ENCODE peak calls at places on chromosomes 3 and 15, in nine cellular contexts. I is activated CD4-positive, alpha-beta T cell treated with anti-CD3 and anti-CD28 coated beads, Interleukin-2, amount 10 ng/mL, durations not matched to agents 24 days and 14 days; V is testis; M is stomach; B is stimulated activated CD4-positive, alpha-beta T cell treated with anti-CD3 and anti-CD28 coated beads, Interleukin-4, amount 100 ng/mL, for 1 hour; U is activated effector memory CD4-positive, alpha-beta T cell treated with Interleukin-2 at 50 U/mL for 16 hours; Q is NCI-H2029; Y is small intestine; D is lower lobe of right lung. J is an unnamed sample.
A peak's percentile ranks its signal among the peaks of the same experiment; 100 is the strongest.

GRCh38 chr3:127262533-127262932 is 25.3 kb downstream of the PRR20G start:
- DNase-seq in Q (no peak), Y (no peak), V (no peak), M (no peak), I (peak; percentile 50), U (no peak), D (no peak), B (no peak), J (no peak)

GRCh38 chr3:120144267-120144666 is 50.0 kb upstream of the GSK3B start:
- DNase-seq in U (no peak), B (no peak), Q (no peak), M (peak; percentile 34), Y (no peak), V (peak; percentile 40), I (no peak), D (no peak), J (no peak)

GRCh38 chr15:41501191-41501917 is 7.7 kb downstream of the ITPKA start:
- DNase-seq in V (peak; percentile 23), I (peak; percentile 83), B (peak; percentile 48), U (no peak), Y (no peak), M (no peak), D (no peak), Q (peak; percentile 7), J (no peak)

GRCh38 chr3:124492824-124493223 is 237.4 kb upstream of the UMPS start:
- DNase-seq in D (peak; percentile 49), Y (peak; percentile 86), B (no peak), U (no peak), M (peak; percentile 76), V (peak; percentile 49), I (peak; percentile 57), Q (peak; percentile 94), J (peak; percentile 14)

GRCh38 chr3:16987141-16987540 is 102.4 kb downstream of the PLCL2 start:
- DNase-seq in Y (no peak), B (no peak), M (no peak), U (no peak), D (no peak), Q (no peak), V (no peak), I (no peak), J (no peak)

GRCh38 chr3:118912188-118912587 is 122.5 kb downstream of the IGSF11 start:
- DNase-seq in D (no peak), V (no peak), M (no peak), U (no peak), Y (no peak), Q (no peak), B (no peak), I (no peak), J (no peak)

GRCh38 chr15:25176616-25176923 is 221.8 kb downstream of the SNRPN start:
- DNase-seq in Q (no peak), I (no peak), Y (no peak), D (no peak), U (no peak), M (peak; percentile 17), B (no peak), V (no peak), J (no peak)

GRCh38 chr3:23203651-23204111 is 554 bp downstream of the UBE2E2 start:
- DNase-seq in Q (no peak), D (peak; percentile 50), I (peak; percentile 66), B (peak; percentile 12), V (peak; percentile 49), U (no peak), M (no peak), Y (peak; percentile 13), J (no peak)

GRCh38 chr3:67593761-67594234 is 60.6 kb downstream of the SUCLG2 start:
- DNase-seq in Y (no peak), M (no peak), I (no peak), U (no peak), B (no peak), Q (no peak), D (no peak), V (no peak), J (no peak)

GRCh38 chr15:70033109-70033508 is 64.6 kb downstream of the TLE3 start:
- DNase-seq in Y (no peak), M (no peak), D (no peak), Q (no peak), I (no peak), V (no peak), U (no peak), B (no peak), J (no peak)

GRCh38 chr3:99997293-99997692 is 117.0 kb downstream of the FILIP1L start:
- DNase-seq in Y (no peak), B (no peak), V (no peak), M (no peak), U (no peak), Q (no peak), I (no peak), D (no peak), J (no peak)

GRCh38 chr3:169886671-169887070 is 16.9 kb upstream of the LRRC31 start:
- DNase-seq in I (no peak), U (no peak), Q (peak; percentile 7), V (peak; percentile 38), Y (no peak), M (peak; percentile 88), B (no peak), D (peak; percentile 83), J (no peak)

GRCh38 chr15:90264649-90265048 is 823 bp upstream of the NGRN start:
- DNase-seq in V (no peak), Q (no peak), D (no peak), B (no peak), M (peak; percentile 31), Y (peak; percentile 94), U (no peak), I (peak; percentile 73), J (no peak)

GRCh38 chr3:55468251-55468650 is 18.9 kb downstream of the WNT5A start:
- DNase-seq in M (no peak), B (no peak), I (no peak), D (no peak), U (no peak), Q (no peak), Y (no peak), V (no peak), J (no peak)

GRCh38 chr15:100429116-100429728 is 87.4 kb upstream of the ADAMTS17 start:
- DNase-seq in D (no peak), V (peak; percentile 41), M (no peak), I (no peak), U (no peak), B (no peak), Q (no peak), Y (peak; percentile 20), J (no peak)

GRCh38 chr3:122937745-122938144 is 89.8 kb downstream of the SEMA5B start:
- DNase-seq in I (no peak), B (no peak), Q (no peak), D (no peak), Y (no peak), U (no peak), V (no peak), M (no peak), J (no peak)

GRCh38 chr3:38662544-38662943 is 13.1 kb upstream of the SCN5A start:
- DNase-seq in Q (no peak), U (no peak), B (no peak), M (no peak), Y (peak; percentile 47), V (peak; percentile 36), I (peak; percentile 62), D (no peak), J (no peak)

GRCh38 chr15:64151727-64152506 is at the start of gene SNX22:
- DNase-seq in Q (no peak), I (peak; percentile 78), U (no peak), B (no peak), M (peak; percentile 46), Y (no peak), D (peak; percentile 66), V (no peak), J (peak; percentile 1)

GRCh38 chr3:186831795-186832194 is 10.7 kb upstream of the ADIPOQ start:
- DNase-seq in M (no peak), Q (no peak), D (no peak), I (no peak), V (no peak), U (no peak), B (no peak), Y (no peak), J (no peak)

GRCh38 chr3:140091143-140091542 is 156.2 kb downstream of the CLSTN2 start:
- DNase-seq in Q (no peak), I (no peak), D (no peak), M (no peak), Y (no peak), V (no peak), U (no peak), B (no peak), J (no peak)

GRCh38 chr3:8110966-8111798 is 390.4 kb upstream of the LMCD1 start:
- DNase-seq in U (peak; percentile 13), D (no peak), I (peak; percentile 86), V (peak; percentile 67), Q (peak; percentile 40), Y (peak; percentile 38), M (peak; percentile 57), B (peak; percentile 52), J (no peak)

GRCh38 chr3:133944181-133944580 is 48.5 kb upstream of the RAB6B start:
- DNase-seq in Q (no peak), I (no peak), M (no peak), D (no peak), Y (peak; percentile 45), B (no peak), U (no peak), V (no peak), J (no peak)

GRCh38 chr3:68919000-68919399 is 13.3 kb downstream of the TAFA4 start:
- DNase-seq in U (no peak), M (no peak), I (no peak), V (no peak), Y (no peak), B (no peak), Q (no peak), D (no peak), J (no peak)

GRCh38 chr3:48555231-48555948 is 1.2 kb downstream of the PFKFB4 start:
- DNase-seq in I (no peak), Q (no peak), D (no peak), B (no peak), V (peak; percentile 83), M (no peak), Y (peak; percentile 55), U (no peak), J (no peak)

GRCh38 chr3:105523496-105523895 is 156.8 kb downstream of the ALCAM start:
- DNase-seq in M (no peak), Y (peak; percentile 6), U (no peak), V (no peak), B (no peak), Q (no peak), I (no peak), D (no peak), J (no peak)

GRCh38 chr15:29018406-29018805 is 132.6 kb downstream of the APBA2 start:
- DNase-seq in I (no peak), D (no peak), Q (peak; percentile 2), U (no peak), V (no peak), M (peak; percentile 8), Y (no peak), B (no peak), J (no peak)

GRCh38 chr3:127491909-127492308 is 98.6 kb downstream of the TPRA1 start:
- DNase-seq in I (no peak), Y (no peak), V (no peak), M (no peak), U (no peak), Q (no peak), D (no peak), B (no peak), J (no peak)

GRCh38 chr3:171851685-171852084 is 8.5 kb downstream of the TMEM212 start:
- DNase-seq in V (no peak), B (no peak), Q (no peak), I (no peak), U (no peak), M (no peak), Y (peak; percentile 81), D (no peak), J (no peak)

GRCh38 chr3:72245183-72245811 is 460.3 kb upstream of the PROK2 start:
- DNase-seq in U (no peak), V (no peak), I (no peak), Y (no peak), D (peak; percentile 52), B (no peak), Q (no peak), M (peak; percentile 66), J (no peak)

GRCh38 chr15:45157974-45158373 is 28.2 kb downstream of the DUOX1 start:
- DNase-seq in D (no peak), V (no peak), Q (no peak), U (no peak), Y (no peak), B (no peak), I (peak; percentile 76), M (no peak), J (no peak)

GRCh38 chr15:92665100-92665555 is 9.6 kb upstream of the FAM174B start:
- DNase-seq in D (no peak), Y (no peak), U (no peak), M (no peak), V (peak; percentile 60), I (no peak), B (no peak), Q (no peak), J (no peak)